ENCODE peak calls at places on chromosomes 7 and 10, in ten cellular contexts. E is tibial artery; S is nephron progenitor cell; N is heart right ventricle; V is activated CD8-positive, alpha-beta memory T cell treated with anti-CD3 and anti-CD28 coated beads for 1 hour; O is cardiac fibroblast; R is CD8-positive, alpha-beta memory T cell; F is transverse colon; B is memory B cell; K is lung microvascular endothelial cell. X is an unnamed sample.

GRCh38 chr7:41096921-41097320 is 606.0 kb downstream of the INHBA start:
- DNase-seq in E (no peak), S (no peak), N (no peak), V (no peak), O (peak), R (no peak), F (no peak), B (no peak), K (no peak), X (no peak)

GRCh38 chr10:52423369-52423768 is 109.3 kb downstream of the DKK1 start:
- DNase-seq in E (no peak), S (no peak), N (no peak), V (no peak), O (peak), R (no peak), F (no peak), B (no peak), K (no peak), X (no peak)

GRCh38 chr7:90816511-90817142 is 220.5 kb downstream of the CDK14 start:
- DNase-seq in E (no peak), S (no peak), N (no peak), V (no peak), O (peak), R (no peak), F (no peak), B (no peak), K (peak), X (peak)

GRCh38 chr10:28072573-28072972 is 73.7 kb upstream of the ODAD2 start:
- DNase-seq in E (no peak), S (no peak), N (no peak), V (no peak), O (peak), R (no peak), F (no peak), B (no peak), K (no peak), X (peak)

GRCh38 chr7:43136064-43136463 is 23.6 kb downstream of the HECW1 start:
- DNase-seq in E (no peak), S (no peak), N (no peak), V (no peak), O (no peak), R (no peak), F (no peak), B (no peak), K (no peak), X (no peak)

GRCh38 chr10:113539789-113540188 is 13.1 kb upstream of the HABP2 start:
- DNase-seq in E (peak), S (no peak), N (no peak), V (no peak), O (peak), R (no peak), F (no peak), B (no peak), K (no peak), X (peak)

GRCh38 chr7:143285806-143286521 is 1.2 kb downstream of the TMEM139 start:
- DNase-seq in E (no peak), S (no peak), N (no peak), V (no peak), O (no peak), R (no peak), F (no peak), B (no peak), K (no peak), X (no peak)

GRCh38 chr7:66626236-66626957 is 2.3 kb upstream of the KCTD7 start:
- DNase-seq in E (no peak), S (no peak), N (no peak), V (no peak), O (peak), R (no peak), F (no peak), B (no peak), K (no peak), X (no peak)

GRCh38 chr7:30863694-30864011 is 48.0 kb upstream of the AQP1 start:
- DNase-seq in E (no peak), S (no peak), N (peak), V (no peak), O (peak), R (no peak), F (no peak), B (no peak), K (no peak), X (no peak)

GRCh38 chr7:130926021-130926691 is 192.1 kb upstream of the KLF14 start:
- DNase-seq in E (no peak), S (no peak), N (no peak), V (no peak), O (no peak), R (peak), F (no peak), B (peak), K (no peak), X (no peak)

GRCh38 chr7:135508853-135509588 is 881 bp downstream of the CNOT4 start:
- DNase-seq in E (no peak), S (peak), N (peak), V (no peak), O (peak), R (peak), F (peak), B (peak), K (peak), X (peak)

GRCh38 chr10:95485445-95485844 is 75.7 kb downstream of the SORBS1 start:
- DNase-seq in E (no peak), S (no peak), N (no peak), V (no peak), O (no peak), R (no peak), F (no peak), B (no peak), K (peak), X (peak)

X was measured in kidney glomerular epithelial cell.